ENCODE peak calls at places on chromosomes 1 and 21, in four cellular contexts. L is psoas muscle, A is iPS DF 6.9, O is transverse colon. H is an unnamed sample. For H3K9me3, the result is how much of the 10 kb centered on the place peaks cover.

GRCh38 chr21:46054447-46054846 is 43.5 kb upstream of the COL6A2 start:
- DNase-seq in O (no peak), A (no peak), L (no peak), H (no peak)

GRCh38 chr1:11563560-11564069 is 84.7 kb downstream of the DISP3 start:
- DNase-seq in L (no peak), A (no peak), O (no peak), H (no peak)

GRCh38 chr1:94321662-94322061 is 84.3 kb upstream of the ARHGAP29 start:
- DNase-seq in O (no peak), L (no peak), A (no peak), H (no peak)

GRCh38 chr1:21294266-21295058 is 4.2 kb upstream of the ECE1 start:
- DNase-seq in A (no peak), O (peak), L (no peak), H (peak)

GRCh38 chr1:209674957-209675566 is at the start of gene G0S2:
- DNase-seq in O (peak), A (no peak), L (peak), H (peak)

GRCh38 chr1:240194120-240194519 is 102.4 kb downstream of the FMN2 start:
- DNase-seq in O (peak), A (no peak), L (no peak), H (no peak)

GRCh38 chr1:5481889-5482288 is 510.3 kb downstream of the NPHP4 start:
- DNase-seq in A (no peak), O (no peak), L (no peak), H (no peak)

GRCh38 chr1:68117416-68117815 is 67.0 kb upstream of the DIRAS3 start:
- DNase-seq in A (no peak), L (no peak), O (no peak), H (no peak)

GRCh38 chr1:182615468-182616129 is 11.4 kb upstream of the RGS16 start:
- DNase-seq in O (no peak), A (no peak), L (peak), H (peak)

GRCh38 chr1:168585191-168585590 is 8.8 kb downstream of the XCL1 start:
- DNase-seq in A (no peak), O (no peak), L (no peak), H (no peak)

GRCh38 chr1:192786617-192787016 is 22.2 kb upstream of the RGS2 start:
- DNase-seq in L (no peak), A (no peak), O (no peak), H (no peak)

GRCh38 chr1:31735571-31735970 is 28.6 kb downstream of the ADGRB2 start:
- DNase-seq in A (no peak), O (no peak), L (no peak), H (no peak)

GRCh38 chr1:173853074-173853473 is 14.7 kb downstream of the GAS5 start:
- DNase-seq in A (no peak), O (no peak), L (no peak), H (no peak)

GRCh38 chr1:81304187-81304586 is 496.5 kb upstream of the ADGRL2 start:
- DNase-seq in A (no peak), L (no peak), O (no peak), H (no peak)

GRCh38 chr1:52238474-52238873 is 96.6 kb downstream of the ZFYVE9 start:
- DNase-seq in O (no peak), A (no peak), L (no peak), H (no peak)

GRCh38 chr1:89198500-89199072 is at the start of gene GBP4:
- DNase-seq in L (peak), O (peak), A (no peak), H (peak)

GRCh38 chr1:160808289-160808688 is 12.3 kb downstream of the LY9 start:
- DNase-seq in L (no peak), O (no peak), A (no peak), H (no peak)

GRCh38 chr21:45386728-45387371 is 18.1 kb upstream of the COL18A1 start:
- DNase-seq in O (no peak), L (peak), A (no peak), H (no peak)

GRCh38 chr1:151702936-151703335 is 13.7 kb downstream of the CELF3 start:
- DNase-seq in A (no peak), L (no peak), O (no peak), H (no peak)

GRCh38 chr1:214318356-214318755 is 37.4 kb downstream of the SMYD2 start:
- DNase-seq in L (no peak), O (no peak), A (no peak), H (no peak)

GRCh38 chr1:157000686-157001085 is 44.9 kb downstream of the ARHGEF11 start:
- DNase-seq in L (no peak), O (no peak), A (no peak), H (no peak)

GRCh38 chr1:15951341-15952153 is 24.4 kb downstream of the ZBTB17 start:
- DNase-seq in A (no peak), L (no peak), O (no peak), H (no peak)

DNA sequence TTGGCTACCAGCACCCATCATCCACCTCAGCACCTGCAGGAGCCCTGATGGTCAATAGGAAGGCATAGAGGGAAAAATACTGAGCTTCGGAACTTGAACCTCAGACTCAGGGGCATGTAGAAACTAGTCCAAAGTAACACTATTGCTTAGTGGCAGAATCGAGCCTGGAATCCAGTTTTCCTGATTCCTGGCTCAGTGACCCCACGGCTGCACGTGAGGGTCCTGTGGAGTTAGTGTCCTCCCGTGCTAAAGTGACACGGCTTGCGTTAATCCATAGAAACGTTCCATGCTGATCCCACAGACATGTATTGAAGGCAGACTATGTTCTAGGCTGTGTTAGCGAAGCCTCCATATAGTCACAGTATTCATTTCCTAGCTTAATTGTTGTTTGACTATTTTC is 747.0 kb upstream of the TPTE start:
- DNase-seq in A (no peak), L (no peak), O (no peak), H (no peak)
- H3K9me3 ChIP-seq in A (under half), L (under half), O (under half), H (under half)

GRCh38 chr21:9763807-9764206 is 757.6 kb upstream of the TPTE start:
- DNase-seq in A (no peak), O (no peak), L (no peak), H (no peak)
- H3K9me3 ChIP-seq in A (under half), O (under half), L (under half), H (under half)

DNA sequence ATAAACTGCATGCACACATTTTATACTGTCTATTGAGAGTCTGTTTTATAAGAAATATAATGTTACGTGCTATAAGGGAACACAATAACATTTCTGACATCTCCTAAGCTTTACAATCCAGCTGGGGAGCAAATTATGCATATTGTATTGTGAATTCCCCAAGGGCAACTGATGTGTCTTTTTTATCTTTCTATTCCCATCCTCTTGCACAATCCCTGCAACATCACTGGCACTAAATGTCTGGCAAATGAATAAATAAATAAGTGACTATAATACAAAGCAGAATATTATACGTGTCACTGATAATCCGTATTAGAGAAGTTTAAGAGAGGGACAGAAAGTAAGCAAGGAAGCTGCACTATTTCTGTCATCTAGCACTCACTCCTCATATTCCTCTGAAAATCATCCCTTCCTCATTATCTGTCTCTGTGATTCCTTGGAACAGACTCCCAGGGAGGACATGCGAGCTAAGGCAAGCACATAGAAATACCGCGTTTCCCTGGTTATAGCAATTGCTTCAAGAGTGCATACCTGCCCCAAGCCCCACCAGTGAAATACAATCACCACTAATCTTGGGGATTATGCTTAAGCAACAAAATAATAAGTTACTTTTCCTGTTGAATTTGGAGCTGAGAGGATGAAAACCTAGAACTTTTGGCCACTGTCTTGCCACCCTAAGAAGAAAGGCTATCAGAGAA is 205.4 kb downstream of the SMYD3 start:
- DNase-seq in L (no peak), O (no peak), A (no peak), H (no peak)
- H3K9me3 ChIP-seq in L (under half), O (under half), A (under half), H (under half)

DNA sequence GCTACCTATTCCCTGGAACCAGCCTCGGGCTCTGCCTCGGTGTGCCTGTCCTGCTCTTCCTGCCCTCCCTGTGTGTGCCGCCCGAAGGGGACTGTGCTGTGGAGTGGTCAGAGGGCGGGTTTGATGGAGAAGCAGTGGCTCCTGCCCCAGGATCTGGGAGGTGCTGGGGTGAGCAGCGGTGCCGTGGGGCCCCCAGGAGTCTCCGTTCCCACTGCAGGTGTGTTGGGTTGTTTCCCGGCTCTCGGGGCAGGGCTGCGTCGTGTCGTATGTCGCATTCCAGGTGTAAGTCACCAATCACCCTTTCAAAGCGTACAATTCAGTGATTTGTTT is 32.6 kb upstream of the TTC34 start:
- DNase-seq in O (no peak), L (no peak), A (no peak), H (no peak)
- H3K9me3 ChIP-seq in O (under half), L (under half), A (under half), H (under half)

GRCh38 chr1:62025892-62026291 is 168.8 kb upstream of the L1TD1 start:
- DNase-seq in L (no peak), A (no peak), O (no peak), H (no peak)

GRCh38 chr1:62025154-62025553 is 169.5 kb upstream of the L1TD1 start:
- DNase-seq in O (no peak), A (no peak), L (no peak), H (no peak)

GRCh38 chr1:62024690-62025089 is 170.0 kb upstream of the L1TD1 start:
- DNase-seq in O (no peak), A (no peak), L (no peak), H (no peak)

DNA sequence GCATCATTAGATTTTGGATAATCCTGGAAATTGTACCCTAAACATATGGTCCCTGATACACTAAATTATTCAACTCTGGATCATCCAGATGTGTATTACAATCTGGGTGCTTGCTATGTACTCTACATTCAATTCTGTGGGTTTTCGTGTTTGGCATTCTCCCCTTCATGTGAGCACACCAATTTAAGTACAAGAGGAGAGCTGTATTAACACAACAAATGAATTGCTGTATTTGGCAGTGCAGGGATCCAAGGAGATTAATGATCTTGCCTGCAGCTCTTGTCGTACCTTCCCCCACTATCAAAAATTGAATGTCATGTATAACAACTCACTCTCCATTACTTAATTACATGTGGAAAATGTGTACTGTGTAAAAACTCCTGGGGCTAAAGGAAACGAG is 172.3 kb upstream of the L1TD1 start:
- DNase-seq in L (no peak), O (no peak), A (no peak), H (no peak)
- H3K9me3 ChIP-seq in L (under half), O (under half), A (under half), H (under half)